ENCODE peak calls at places on chromosomes 6 and 20, in seven cellular contexts. One of them, this sample, is unnamed. For H3K9me3, the result is how much of the 10 kb centered on the place peaks cover.

GRCh38 chr6:44642870-44643522 is 255.5 kb downstream of the CDC5L start:
- DNase-seq in A673: no peak
- DNase-seq in PC-3: peak
- DNase-seq in tibial artery: peak
- DNase-seq in HCT116: no peak
- DNase-seq in stomach: no peak
- DNase-seq in H1: no peak
- DNase-seq in this sample: no peak

GRCh38 chr6:28330033-28330432 is 5.9 kb downstream of the ZSCAN31 start:
- DNase-seq in tibial artery: no peak
- DNase-seq in HCT116: no peak
- DNase-seq in H1: no peak
- DNase-seq in PC-3: no peak
- DNase-seq in A673: no peak
- DNase-seq in stomach: no peak
- DNase-seq in this sample: no peak

GRCh38 chr6:98156580-98156979 is 677.8 kb upstream of the POU3F2 start:
- DNase-seq in HCT116: no peak
- DNase-seq in PC-3: no peak
- DNase-seq in H1: no peak
- DNase-seq in tibial artery: no peak
- DNase-seq in A673: no peak
- DNase-seq in stomach: no peak
- DNase-seq in this sample: no peak

GRCh38 chr6:6679633-6680032 is 91.1 kb downstream of the LY86 start:
- DNase-seq in stomach: no peak
- DNase-seq in H1: no peak
- DNase-seq in tibial artery: no peak
- DNase-seq in A673: no peak
- DNase-seq in HCT116: no peak
- DNase-seq in PC-3: no peak
- DNase-seq in this sample: no peak

GRCh38 chr20:20092852-20093251 is 40.5 kb downstream of the CFAP61 start:
- DNase-seq in A673: no peak
- DNase-seq in PC-3: no peak
- DNase-seq in H1: no peak
- DNase-seq in tibial artery: no peak
- DNase-seq in HCT116: no peak
- DNase-seq in stomach: no peak
- DNase-seq in this sample: no peak

GRCh38 chr6:26075063-26075717 is 12.0 kb upstream of the HFE start:
- DNase-seq in HCT116: no peak
- DNase-seq in A673: no peak
- DNase-seq in PC-3: no peak
- DNase-seq in H1: no peak
- DNase-seq in tibial artery: no peak
- DNase-seq in stomach: no peak
- DNase-seq in this sample: no peak

GRCh38 chr20:8244637-8245036 is 112.6 kb downstream of the PLCB1 start:
- DNase-seq in PC-3: no peak
- DNase-seq in stomach: no peak
- DNase-seq in H1: no peak
- DNase-seq in A673: peak
- DNase-seq in tibial artery: no peak
- DNase-seq in HCT116: no peak
- DNase-seq in this sample: no peak

GRCh38 chr6:108175592-108176279 is 9.9 kb downstream of the NR2E1 start:
- DNase-seq in HCT116: no peak
- DNase-seq in tibial artery: no peak
- DNase-seq in A673: no peak
- DNase-seq in PC-3: no peak
- DNase-seq in stomach: no peak
- DNase-seq in H1: no peak
- DNase-seq in this sample: no peak

GRCh38 chr6:7905416-7905815 is 5.2 kb downstream of the TXNDC5 start:
- DNase-seq in stomach: no peak
- DNase-seq in HCT116: no peak
- DNase-seq in H1: no peak
- DNase-seq in tibial artery: no peak
- DNase-seq in A673: no peak
- DNase-seq in PC-3: no peak
- DNase-seq in this sample: no peak

GRCh38 chr20:6919792-6920468 is 152.4 kb downstream of the BMP2 start:
- DNase-seq in A673: no peak
- DNase-seq in HCT116: no peak
- DNase-seq in H1: no peak
- DNase-seq in stomach: no peak
- DNase-seq in tibial artery: no peak
- DNase-seq in PC-3: no peak
- DNase-seq in this sample: no peak

GRCh38 chr6:16413399-16413798 is 175.0 kb downstream of the GMPR start:
- DNase-seq in H1: no peak
- DNase-seq in A673: no peak
- DNase-seq in stomach: no peak
- DNase-seq in tibial artery: no peak
- DNase-seq in HCT116: no peak
- DNase-seq in PC-3: no peak
- DNase-seq in this sample: no peak

GRCh38 chr6:27541212-27541931 is 68.5 kb upstream of the ZNF184 start:
- DNase-seq in A673: peak
- DNase-seq in stomach: no peak
- DNase-seq in tibial artery: no peak
- DNase-seq in PC-3: peak
- DNase-seq in H1: no peak
- DNase-seq in HCT116: peak
- DNase-seq in this sample: no peak

GRCh38 chr6:160974304-160974771 is 17.2 kb upstream of the MAP3K4 start:
- DNase-seq in A673: no peak
- DNase-seq in HCT116: no peak
- DNase-seq in stomach: no peak
- DNase-seq in H1: no peak
- DNase-seq in PC-3: no peak
- DNase-seq in tibial artery: peak
- DNase-seq in this sample: no peak

GRCh38 chr20:50038574-50038991 is 55.8 kb downstream of the SNAI1 start:
- DNase-seq in HCT116: no peak
- DNase-seq in tibial artery: no peak
- DNase-seq in stomach: no peak
- DNase-seq in H1: no peak
- DNase-seq in A673: no peak
- DNase-seq in PC-3: no peak
- DNase-seq in this sample: no peak

GRCh38 chr6:41430875-41431274 is 95.5 kb downstream of the NCR2 start:
- DNase-seq in stomach: no peak
- DNase-seq in A673: no peak
- DNase-seq in PC-3: peak
- DNase-seq in HCT116: peak
- DNase-seq in tibial artery: no peak
- DNase-seq in H1: no peak
- DNase-seq in this sample: no peak

GRCh38 chr20:62550087-62550565 is 74.3 kb upstream of the GATA5 start:
- DNase-seq in stomach: no peak
- DNase-seq in H1: no peak
- DNase-seq in PC-3: no peak
- DNase-seq in tibial artery: peak
- DNase-seq in HCT116: no peak
- DNase-seq in A673: no peak
- DNase-seq in this sample: no peak

GRCh38 chr20:40276291-40276690 is 412.7 kb downstream of the MAFB start:
- DNase-seq in A673: no peak
- DNase-seq in PC-3: no peak
- DNase-seq in HCT116: no peak
- DNase-seq in tibial artery: peak
- DNase-seq in H1: no peak
- DNase-seq in stomach: no peak
- DNase-seq in this sample: no peak

GRCh38 chr20:62808211-62808865 is 3.7 kb downstream of the OGFR start:
- DNase-seq in HCT116: no peak
- DNase-seq in H1: no peak
- DNase-seq in stomach: peak
- DNase-seq in PC-3: peak
- DNase-seq in tibial artery: peak
- DNase-seq in A673: peak
- DNase-seq in this sample: peak

GRCh38 chr6:118896339-118897136 is 2.6 kb downstream of the ASF1A start:
- DNase-seq in PC-3: peak
- DNase-seq in tibial artery: no peak
- DNase-seq in A673: peak
- DNase-seq in HCT116: peak
- DNase-seq in H1: no peak
- DNase-seq in stomach: no peak
- DNase-seq in this sample: no peak

GRCh38 chr6:75205776-75206334 is at the start of gene COL12A1:
- DNase-seq in HCT116: peak
- DNase-seq in stomach: peak
- DNase-seq in tibial artery: peak
- DNase-seq in PC-3: peak
- DNase-seq in H1: no peak
- DNase-seq in A673: peak
- DNase-seq in this sample: no peak

GRCh38 chr6:22530506-22530905 is 38.9 kb upstream of the HDGFL1 start:
- DNase-seq in stomach: no peak
- DNase-seq in tibial artery: no peak
- DNase-seq in H1: no peak
- DNase-seq in PC-3: no peak
- DNase-seq in A673: no peak
- DNase-seq in HCT116: no peak
- DNase-seq in this sample: no peak

GRCh38 chr6:22536111-22536510 is 33.3 kb upstream of the HDGFL1 start:
- DNase-seq in stomach: no peak
- DNase-seq in HCT116: no peak
- DNase-seq in tibial artery: no peak
- DNase-seq in PC-3: no peak
- DNase-seq in H1: no peak
- DNase-seq in A673: no peak
- DNase-seq in this sample: no peak
- H3K9me3 ChIP-seq in stomach: under half
- H3K9me3 ChIP-seq in HCT116: under half
- H3K9me3 ChIP-seq in tibial artery: under half
- H3K9me3 ChIP-seq in PC-3: under half
- H3K9me3 ChIP-seq in H1: under half
- H3K9me3 ChIP-seq in A673: under half
- H3K9me3 ChIP-seq in this sample: under half

GRCh38 chr6:150656156-150656555 is 56.5 kb downstream of the PLEKHG1 start:
- DNase-seq in PC-3: no peak
- DNase-seq in H1: no peak
- DNase-seq in A673: no peak
- DNase-seq in tibial artery: no peak
- DNase-seq in stomach: no peak
- DNase-seq in HCT116: no peak
- DNase-seq in this sample: no peak
- H3K9me3 ChIP-seq in PC-3: under half
- H3K9me3 ChIP-seq in H1: under half
- H3K9me3 ChIP-seq in A673: under half
- H3K9me3 ChIP-seq in tibial artery: under half
- H3K9me3 ChIP-seq in stomach: under half
- H3K9me3 ChIP-seq in HCT116: under half
- H3K9me3 ChIP-seq in this sample: under half

DNA sequence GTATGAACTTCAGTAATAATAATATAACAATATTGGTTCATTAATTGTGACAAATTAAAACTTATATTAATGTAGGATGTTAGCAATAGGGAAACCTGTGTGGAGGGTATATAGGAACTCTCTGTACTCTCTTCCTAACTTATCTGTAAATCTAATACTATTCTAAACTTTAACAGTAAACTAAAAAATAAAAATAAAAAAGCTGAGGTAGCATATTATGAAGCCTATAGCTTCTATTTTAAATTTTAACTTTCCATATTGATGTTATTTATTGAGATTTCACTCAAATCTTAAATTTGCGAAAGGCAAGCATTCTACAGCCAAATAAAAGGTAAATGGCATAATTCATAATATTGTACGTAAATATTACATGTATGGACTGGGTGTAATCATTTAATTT is 326.4 kb downstream of the MEI4 start:
- DNase-seq in A673: no peak
- DNase-seq in stomach: no peak
- DNase-seq in HCT116: no peak
- DNase-seq in PC-3: no peak
- DNase-seq in H1: no peak
- DNase-seq in tibial artery: no peak
- DNase-seq in this sample: no peak
- H3K9me3 ChIP-seq in A673: under half
- H3K9me3 ChIP-seq in stomach: under half
- H3K9me3 ChIP-seq in HCT116: under half
- H3K9me3 ChIP-seq in PC-3: under half
- H3K9me3 ChIP-seq in H1: under half
- H3K9me3 ChIP-seq in tibial artery: under half
- H3K9me3 ChIP-seq in this sample: under half

GRCh38 chr6:167564416-167565250 is 239.7 kb downstream of the TTLL2 start:
- DNase-seq in tibial artery: no peak
- DNase-seq in HCT116: no peak
- DNase-seq in H1: no peak
- DNase-seq in PC-3: no peak
- DNase-seq in A673: no peak
- DNase-seq in stomach: no peak
- DNase-seq in this sample: no peak

GRCh38 chr6:167566711-167567141 is 241.8 kb downstream of the TTLL2 start:
- DNase-seq in HCT116: no peak
- DNase-seq in A673: no peak
- DNase-seq in tibial artery: no peak
- DNase-seq in PC-3: no peak
- DNase-seq in stomach: no peak
- DNase-seq in H1: no peak
- DNase-seq in this sample: no peak

GRCh38 chr6:167565388-167565787 is 240.5 kb downstream of the TTLL2 start:
- DNase-seq in stomach: no peak
- DNase-seq in H1: no peak
- DNase-seq in tibial artery: no peak
- DNase-seq in HCT116: no peak
- DNase-seq in A673: no peak
- DNase-seq in PC-3: no peak
- DNase-seq in this sample: no peak

GRCh38 chr6:167567142-167568033 is 242.5 kb downstream of the TTLL2 start:
- DNase-seq in A673: no peak
- DNase-seq in H1: no peak
- DNase-seq in tibial artery: no peak
- DNase-seq in PC-3: peak
- DNase-seq in HCT116: no peak
- DNase-seq in stomach: no peak
- DNase-seq in this sample: no peak

GRCh38 chr6:167565884-167566491 is 241.1 kb downstream of the TTLL2 start:
- DNase-seq in tibial artery: no peak
- DNase-seq in H1: no peak
- DNase-seq in stomach: no peak
- DNase-seq in PC-3: no peak
- DNase-seq in A673: no peak
- DNase-seq in HCT116: no peak
- DNase-seq in this sample: no peak
- H3K9me3 ChIP-seq in tibial artery: under half
- H3K9me3 ChIP-seq in H1: under half
- H3K9me3 ChIP-seq in stomach: under half
- H3K9me3 ChIP-seq in PC-3: under half
- H3K9me3 ChIP-seq in A673: under half
- H3K9me3 ChIP-seq in HCT116: under half
- H3K9me3 ChIP-seq in this sample: under half

This sample was measured in CD8-positive, alpha-beta memory T cell.